ENCODE peak calls at places on chromosomes 12 and 14, in five cellular contexts. One of them, this sample, is unnamed.

GRCh38 chr14:52268191-52269061 is 928 bp downstream of the PTGDR start:
- DNase-seq in HFFc6: no peak
- DNase-seq in Peyer's patch: no peak
- DNase-seq in HL-60: no peak
- DNase-seq in lung: no peak
- DNase-seq in this sample: no peak

GRCh38 chr12:98424726-98425401 is 90.5 kb upstream of the TMPO start:
- DNase-seq in HFFc6: peak
- DNase-seq in Peyer's patch: peak
- DNase-seq in HL-60: peak
- DNase-seq in lung: peak
- DNase-seq in this sample: no peak

GRCh38 chr14:53399057-53399456 is 245.9 kb upstream of the DDHD1 start:
- DNase-seq in HFFc6: peak
- DNase-seq in Peyer's patch: no peak
- DNase-seq in HL-60: peak
- DNase-seq in lung: no peak
- DNase-seq in this sample: no peak

GRCh38 chr12:121576851-121577391 is 3.9 kb downstream of the KDM2B start:
- DNase-seq in HFFc6: peak
- DNase-seq in Peyer's patch: no peak
- DNase-seq in HL-60: no peak
- DNase-seq in lung: no peak
- DNase-seq in this sample: no peak

GRCh38 chr14:94027566-94028449 is 1.7 kb downstream of the OTUB2 start:
- DNase-seq in HFFc6: no peak
- DNase-seq in Peyer's patch: no peak
- DNase-seq in HL-60: no peak
- DNase-seq in lung: no peak
- DNase-seq in this sample: no peak

GRCh38 chr12:110436231-110436630 is 13.9 kb downstream of the ARPC3 start:
- DNase-seq in HFFc6: no peak
- DNase-seq in Peyer's patch: no peak
- DNase-seq in HL-60: no peak
- DNase-seq in lung: no peak
- DNase-seq in this sample: no peak

GRCh38 chr12:68899251-68899771 is 33.7 kb downstream of the CPM start:
- DNase-seq in HFFc6: peak
- DNase-seq in Peyer's patch: no peak
- DNase-seq in HL-60: no peak
- DNase-seq in lung: peak
- DNase-seq in this sample: no peak

GRCh38 chr14:77950371-77950770 is 150.5 kb downstream of the ADCK1 start:
- DNase-seq in HFFc6: no peak
- DNase-seq in Peyer's patch: no peak
- DNase-seq in HL-60: no peak
- DNase-seq in lung: no peak
- DNase-seq in this sample: no peak

GRCh38 chr14:50932592-50933500 is 11.4 kb downstream of the PYGL start:
- DNase-seq in HFFc6: no peak
- DNase-seq in Peyer's patch: no peak
- DNase-seq in HL-60: no peak
- DNase-seq in lung: no peak
- DNase-seq in this sample: no peak

GRCh38 chr12:42660968-42661937 is 71.7 kb upstream of the PRICKLE1 start:
- DNase-seq in HFFc6: no peak
- DNase-seq in Peyer's patch: no peak
- DNase-seq in HL-60: peak
- DNase-seq in lung: no peak
- DNase-seq in this sample: no peak

GRCh38 chr12:42679402-42679801 is 89.9 kb upstream of the PRICKLE1 start:
- DNase-seq in HFFc6: no peak
- DNase-seq in Peyer's patch: no peak
- DNase-seq in HL-60: no peak
- DNase-seq in lung: no peak
- DNase-seq in this sample: no peak

GRCh38 chr12:130456375-130457199 is 118.9 kb downstream of the PIWIL1 start:
- DNase-seq in HFFc6: no peak
- DNase-seq in Peyer's patch: no peak
- DNase-seq in HL-60: no peak
- DNase-seq in lung: no peak
- DNase-seq in this sample: no peak

GRCh38 chr12:65335021-65335714 is 56.7 kb downstream of the MSRB3 start:
- DNase-seq in HFFc6: peak
- DNase-seq in Peyer's patch: no peak
- DNase-seq in HL-60: peak
- DNase-seq in lung: no peak
- DNase-seq in this sample: no peak

GRCh38 chr14:59161571-59162175 is 26.8 kb upstream of the DAAM1 start:
- DNase-seq in HFFc6: peak
- DNase-seq in Peyer's patch: no peak
- DNase-seq in HL-60: peak
- DNase-seq in lung: no peak
- DNase-seq in this sample: peak

GRCh38 chr14:68771631-68772030 is 21.2 kb downstream of the ZFP36L1 start:
- DNase-seq in HFFc6: no peak
- DNase-seq in Peyer's patch: no peak
- DNase-seq in HL-60: no peak
- DNase-seq in lung: no peak
- DNase-seq in this sample: no peak

GRCh38 chr14:55752580-55753365 is 172.8 kb downstream of the KTN1 start:
- DNase-seq in HFFc6: peak
- DNase-seq in Peyer's patch: no peak
- DNase-seq in HL-60: no peak
- DNase-seq in lung: peak
- DNase-seq in this sample: no peak

GRCh38 chr12:77032406-77032805 is 33.0 kb downstream of the E2F7 start:
- DNase-seq in HFFc6: peak
- DNase-seq in Peyer's patch: no peak
- DNase-seq in HL-60: no peak
- DNase-seq in lung: no peak
- DNase-seq in this sample: no peak

GRCh38 chr14:50230601-50231474 is 540 bp downstream of the SOS2 start:
- DNase-seq in HFFc6: peak
- DNase-seq in Peyer's patch: peak
- DNase-seq in HL-60: peak
- DNase-seq in lung: peak
- DNase-seq in this sample: peak

GRCh38 chr12:6277982-6278438 is 32.5 kb upstream of the PLEKHG6 start:
- DNase-seq in HFFc6: no peak
- DNase-seq in Peyer's patch: peak
- DNase-seq in HL-60: no peak
- DNase-seq in lung: peak
- DNase-seq in this sample: no peak

GRCh38 chr12:6180300-6181051 is 19.7 kb upstream of the CD9 start:
- DNase-seq in HFFc6: peak
- DNase-seq in Peyer's patch: no peak
- DNase-seq in HL-60: no peak
- DNase-seq in lung: peak
- DNase-seq in this sample: peak

GRCh38 chr12:3888654-3889053 is 15.5 kb upstream of the PARP11 start:
- DNase-seq in HFFc6: no peak
- DNase-seq in Peyer's patch: no peak
- DNase-seq in HL-60: no peak
- DNase-seq in lung: no peak
- DNase-seq in this sample: no peak

GRCh38 chr12:13835657-13836056 is 145.7 kb downstream of the GRIN2B start:
- DNase-seq in HFFc6: no peak
- DNase-seq in Peyer's patch: no peak
- DNase-seq in HL-60: no peak
- DNase-seq in lung: no peak
- DNase-seq in this sample: no peak

GRCh38 chr12:77842430-77842829 is 11.7 kb downstream of the NAV3 start:
- DNase-seq in HFFc6: no peak
- DNase-seq in Peyer's patch: no peak
- DNase-seq in HL-60: no peak
- DNase-seq in lung: no peak
- DNase-seq in this sample: no peak

GRCh38 chr12:10667581-10667980 is 6.3 kb downstream of the STYK1 start:
- DNase-seq in HFFc6: no peak
- DNase-seq in Peyer's patch: no peak
- DNase-seq in HL-60: no peak
- DNase-seq in lung: no peak
- DNase-seq in this sample: no peak

GRCh38 chr12:76318773-76319594 is 29.2 kb downstream of the BBS10 start:
- DNase-seq in HFFc6: no peak
- DNase-seq in Peyer's patch: no peak
- DNase-seq in HL-60: no peak
- DNase-seq in lung: no peak
- DNase-seq in this sample: no peak

GRCh38 chr14:101064718-101065117 is 161.2 kb upstream of the RTL1 start:
- DNase-seq in HFFc6: no peak
- DNase-seq in Peyer's patch: no peak
- DNase-seq in HL-60: no peak
- DNase-seq in lung: no peak
- DNase-seq in this sample: peak

GRCh38 chr12:25005376-25005775 is 56.5 kb upstream of the BCAT1 start:
- DNase-seq in HFFc6: no peak
- DNase-seq in Peyer's patch: peak
- DNase-seq in HL-60: no peak
- DNase-seq in lung: no peak
- DNase-seq in this sample: no peak

GRCh38 chr12:106049105-106049504 is 89.6 kb downstream of the NUAK1 start:
- DNase-seq in HFFc6: no peak
- DNase-seq in Peyer's patch: no peak
- DNase-seq in HL-60: no peak
- DNase-seq in lung: no peak
- DNase-seq in this sample: no peak

GRCh38 chr12:58888131-58888783 is 32.0 kb downstream of the LRIG3 start:
- DNase-seq in HFFc6: peak
- DNase-seq in Peyer's patch: no peak
- DNase-seq in HL-60: no peak
- DNase-seq in lung: no peak
- DNase-seq in this sample: no peak

GRCh38 chr14:61033024-61033423 is 52.0 kb downstream of the SLC38A6 start:
- DNase-seq in HFFc6: no peak
- DNase-seq in Peyer's patch: no peak
- DNase-seq in HL-60: no peak
- DNase-seq in lung: no peak
- DNase-seq in this sample: no peak

GRCh38 chr12:115227137-115227615 is 543.2 kb upstream of the TBX3 start:
- DNase-seq in HFFc6: peak
- DNase-seq in Peyer's patch: no peak
- DNase-seq in HL-60: no peak
- DNase-seq in lung: no peak
- DNase-seq in this sample: no peak

DNA sequence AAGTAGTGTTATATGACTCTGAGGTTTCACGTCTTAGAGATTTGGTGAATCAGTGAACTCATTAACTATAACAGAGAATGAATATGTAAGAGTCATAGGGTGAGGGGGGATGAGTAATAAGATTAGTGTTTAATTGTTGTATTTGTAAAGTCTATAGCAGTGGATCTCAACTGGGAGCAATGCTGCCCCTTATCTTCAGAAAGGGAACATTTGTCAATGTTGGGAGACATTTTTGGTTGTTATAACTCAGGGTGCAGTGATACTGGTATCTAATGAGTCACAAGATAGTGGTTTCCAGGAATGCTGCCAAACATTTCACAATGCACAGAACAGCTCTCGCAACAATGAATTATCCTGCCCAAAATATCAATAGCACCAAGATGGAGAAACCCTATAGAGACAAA is 1193.7 kb downstream of the GALC start:
- DNase-seq in HFFc6: peak
- DNase-seq in Peyer's patch: no peak
- DNase-seq in HL-60: peak
- DNase-seq in lung: no peak
- DNase-seq in this sample: no peak
- TF ChIP-seq CTCF in HFFc6: peak
- TF ChIP-seq CTCF in Peyer's patch: no peak
- TF ChIP-seq CTCF in HL-60: no peak
- TF ChIP-seq CTCF in lung: no peak
- TF ChIP-seq CTCF in this sample: no peak

GRCh38 chr12:33296529-33296928 is 143.1 kb downstream of the SYT10 start:
- DNase-seq in HFFc6: no peak
- DNase-seq in Peyer's patch: no peak
- DNase-seq in HL-60: no peak
- DNase-seq in lung: no peak
- DNase-seq in this sample: no peak
- TF ChIP-seq CTCF in HFFc6: no peak
- TF ChIP-seq CTCF in Peyer's patch: no peak
- TF ChIP-seq CTCF in HL-60: no peak
- TF ChIP-seq CTCF in lung: no peak
- TF ChIP-seq CTCF in this sample: no peak

GRCh38 chr12:132523576-132524331 is 33.8 kb downstream of the FBRSL1 start:
- DNase-seq in HFFc6: peak
- DNase-seq in Peyer's patch: peak
- DNase-seq in HL-60: no peak
- DNase-seq in lung: peak
- DNase-seq in this sample: peak

GRCh38 chr12:132521200-132521580 is 31.2 kb downstream of the FBRSL1 start:
- DNase-seq in HFFc6: no peak
- DNase-seq in Peyer's patch: no peak
- DNase-seq in HL-60: no peak
- DNase-seq in lung: no peak
- DNase-seq in this sample: no peak

GRCh38 chr12:132524405-132524804 is 34.5 kb downstream of the FBRSL1 start:
- DNase-seq in HFFc6: no peak
- DNase-seq in Peyer's patch: no peak
- DNase-seq in HL-60: no peak
- DNase-seq in lung: no peak
- DNase-seq in this sample: no peak

GRCh38 chr12:132521726-132522292 is 31.9 kb downstream of the FBRSL1 start:
- DNase-seq in HFFc6: no peak
- DNase-seq in Peyer's patch: no peak
- DNase-seq in HL-60: no peak
- DNase-seq in lung: no peak
- DNase-seq in this sample: no peak

GRCh38 chr12:132522586-132523380 is 32.8 kb downstream of the FBRSL1 start:
- DNase-seq in HFFc6: no peak
- DNase-seq in Peyer's patch: no peak
- DNase-seq in HL-60: no peak
- DNase-seq in lung: no peak
- DNase-seq in this sample: no peak
- TF ChIP-seq CTCF in HFFc6: no peak
- TF ChIP-seq CTCF in Peyer's patch: no peak
- TF ChIP-seq CTCF in HL-60: no peak
- TF ChIP-seq CTCF in lung: no peak
- TF ChIP-seq CTCF in this sample: no peak

DNA sequence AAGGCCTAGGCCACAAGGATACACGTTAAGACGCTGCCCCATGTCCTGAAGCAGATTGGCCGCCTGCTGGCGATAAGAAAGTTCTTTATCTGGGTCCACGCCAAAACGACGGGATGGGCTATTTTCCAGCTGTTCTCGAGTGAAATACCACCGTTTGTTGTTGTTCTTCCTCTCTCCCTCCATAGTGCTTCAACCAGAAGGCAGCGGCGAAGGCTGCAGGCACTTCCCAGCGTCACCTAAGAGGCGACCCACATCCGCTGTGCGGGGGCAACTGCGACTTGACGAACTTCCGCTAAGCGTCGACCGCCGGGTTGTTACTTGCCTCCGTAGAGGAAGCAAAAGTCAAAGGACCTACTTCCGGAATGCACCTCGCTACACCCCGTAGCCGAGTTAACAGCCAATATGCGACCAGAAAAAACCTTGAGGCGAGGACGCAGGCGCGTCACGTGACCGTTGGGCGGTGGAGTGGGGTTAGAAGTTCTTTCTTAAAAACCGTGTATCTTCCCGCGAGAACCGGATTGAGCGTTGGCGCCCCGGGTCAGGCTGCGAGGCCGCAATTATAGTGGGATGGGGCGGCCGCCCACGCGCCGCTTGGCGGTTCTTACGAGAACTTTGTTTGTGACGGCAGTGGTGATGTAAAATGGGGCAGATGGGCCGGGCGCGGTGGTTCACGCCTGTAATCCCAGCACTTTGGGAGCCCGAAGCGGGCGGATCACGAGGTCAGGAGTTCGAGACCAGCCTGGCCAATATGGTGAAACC is at the start of gene CCNT1:
- DNase-seq in HFFc6: peak
- DNase-seq in Peyer's patch: peak
- DNase-seq in HL-60: peak
- DNase-seq in lung: peak
- DNase-seq in this sample: peak
- TF ChIP-seq CTCF in HFFc6: peak
- TF ChIP-seq CTCF in Peyer's patch: peak
- TF ChIP-seq CTCF in HL-60: no peak
- TF ChIP-seq CTCF in lung: no peak
- TF ChIP-seq CTCF in this sample: peak